ENCODE peak calls at places on chromosome 2, in four cellular contexts. F is right cardiac atrium, C is hepatocyte, A is prostate gland. Q is an unnamed sample.

GRCh38 chr2:206480161-206480560 is 36.8 kb downstream of the ADAM23 start:
- DNase-seq in F (no peak), C (no peak), A (no peak), Q (no peak)

GRCh38 chr2:64092502-64092901 is 51.7 kb downstream of the PELI1 start:
- DNase-seq in F (no peak), C (no peak), A (no peak), Q (no peak)

GRCh38 chr2:48219555-48220436 is 310.2 kb upstream of the STON1 start:
- DNase-seq in F (no peak), C (peak; percentile 24), A (no peak), Q (no peak)

GRCh38 chr2:100936972-100937542 is 65.0 kb upstream of the RPL31 start:
- DNase-seq in F (no peak), C (no peak), A (no peak), Q (no peak)

GRCh38 chr2:161245671-161246070 is 62.6 kb upstream of the PSMD14 start:
- DNase-seq in F (no peak), C (no peak), A (no peak), Q (no peak)

GRCh38 chr2:38037757-38038615 is 38.0 kb downstream of the CYP1B1 start:
- DNase-seq in F (peak; percentile 54), C (peak; percentile 21), A (peak; percentile 14), Q (no peak)

GRCh38 chr2:151827564-151828142 is 568 bp downstream of the ARL5A start:
- DNase-seq in F (no peak), C (peak; percentile 43), A (peak; percentile 22), Q (peak; percentile 52)

GRCh38 chr2:214203744-214204289 is 207.0 kb upstream of the VWC2L start:
- DNase-seq in F (no peak), C (no peak), A (no peak), Q (no peak)

GRCh38 chr2:84865181-84865783 is 15.6 kb downstream of the TRABD2A start:
- DNase-seq in F (no peak), C (no peak), A (no peak), Q (no peak)

GRCh38 chr2:164967781-164968228 is 12.5 kb upstream of the SLC38A11 start:
- DNase-seq in F (no peak), C (peak; percentile 64), A (peak; percentile 88), Q (no peak)

GRCh38 chr2:43114210-43114609 is 112.2 kb downstream of the ZFP36L2 start:
- DNase-seq in F (no peak), C (no peak), A (no peak), Q (no peak)

GRCh38 chr2:240886678-240887574 is 9.0 kb downstream of the MAB21L4 start:
- DNase-seq in F (no peak), C (no peak), A (no peak), Q (no peak)

GRCh38 chr2:17851731-17852585 is 26.5 kb upstream of the KCNS3 start:
- DNase-seq in F (peak; percentile 36), C (peak; percentile 78), A (peak; percentile 38), Q (peak; percentile 49)

GRCh38 chr2:204850576-204850975 is 305.3 kb downstream of the PARD3B start:
- DNase-seq in F (no peak), C (no peak), A (no peak), Q (no peak)

GRCh38 chr2:7309567-7309966 is 392.4 kb downstream of the RNF144A start:
- DNase-seq in F (no peak), C (no peak), A (no peak), Q (no peak)

GRCh38 chr2:218265626-218266025 is 4.3 kb downstream of the AAMP start:
- DNase-seq in F (no peak), C (no peak), A (no peak), Q (no peak)

GRCh38 chr2:147214900-147215299 is 629.9 kb upstream of the ACVR2A start:
- DNase-seq in F (no peak), C (no peak), A (no peak), Q (no peak)

GRCh38 chr2:215870986-215871385 is 142.4 kb downstream of the MREG start:
- DNase-seq in F (no peak), C (no peak), A (no peak), Q (no peak)

GRCh38 chr2:240351826-240352426 is 83.5 kb upstream of the GPC1 start:
- DNase-seq in F (no peak), C (no peak), A (no peak), Q (no peak)

GRCh38 chr2:204108301-204108700 is 171.7 kb downstream of the ICOS start:
- DNase-seq in F (no peak), C (peak; percentile 53), A (no peak), Q (no peak)

GRCh38 chr2:79210274-79210917 is 50.8 kb upstream of the REG3A start:
- DNase-seq in F (no peak), C (no peak), A (no peak), Q (no peak)

GRCh38 chr2:126976721-126977328 is 78.1 kb downstream of the TEX51 start:
- DNase-seq in F (no peak), C (no peak), A (no peak), Q (no peak)

GRCh38 chr2:192196451-192197194 is 1.9 kb upstream of the TMEFF2 start:
- DNase-seq in F (no peak), C (no peak), A (no peak), Q (no peak)

GRCh38 chr2:159605441-159606178 is 10.7 kb downstream of the BAZ2B start:
- DNase-seq in F (no peak), C (no peak), A (no peak), Q (no peak)

GRCh38 chr2:38376346-38376682 is 759 bp downstream of the ATL2 start:
- DNase-seq in F (no peak), C (peak; percentile 78), A (peak; percentile 61), Q (peak; percentile 72)

GRCh38 chr2:158325031-158325781 is 131.3 kb downstream of the CCDC148 start:
- DNase-seq in F (no peak), C (no peak), A (no peak), Q (no peak)

GRCh38 chr2:8447610-8448221 is 234.1 kb upstream of the ID2 start:
- DNase-seq in F (no peak), C (no peak), A (no peak), Q (no peak)

GRCh38 chr2:192546566-192546965 is 351.8 kb upstream of the TMEFF2 start:
- DNase-seq in F (no peak), C (no peak), A (no peak), Q (no peak)

GRCh38 chr2:237432484-237433092 is 18.6 kb upstream of the COL6A3 start:
- DNase-seq in F (peak; percentile 52), C (no peak), A (no peak), Q (no peak)

GRCh38 chr2:230326453-230327417 is at the start of gene SP140L:
- DNase-seq in F (peak; percentile 77), C (peak; percentile 72), A (peak; percentile 38), Q (peak; percentile 87)

GRCh38 chr2:140997997-140998396 is 1132.8 kb downstream of the LRP1B start:
- DNase-seq in F (no peak), C (no peak), A (no peak), Q (no peak)

GRCh38 chr2:236972491-236973379 is 113.0 kb upstream of the COPS8 start:
- DNase-seq in F (peak; percentile 68), C (peak; percentile 91), A (no peak), Q (peak; percentile 54)

GRCh38 chr2:105455488-105455991 is 56.7 kb upstream of the FHL2 start:
- DNase-seq in F (no peak), C (peak; percentile 64), A (peak; percentile 90), Q (peak; percentile 76)

GRCh38 chr2:240520143-240520973 is 37.4 kb downstream of the ANKMY1 start:
- DNase-seq in F (no peak), C (no peak), A (no peak), Q (no peak)

GRCh38 chr2:136891100-136891499 is 125.8 kb downstream of the THSD7B start:
- DNase-seq in F (no peak), C (no peak), A (no peak), Q (no peak)

GRCh38 chr2:188610827-188611226 is 319.2 kb downstream of the GULP1 start:
- DNase-seq in F (no peak), C (peak; percentile 5), A (no peak), Q (no peak)

GRCh38 chr2:222671259-222672067 is at the start of gene MOGAT1:
- DNase-seq in F (peak; percentile 47), C (peak; percentile 48), A (no peak), Q (peak; percentile 45)

DNA sequence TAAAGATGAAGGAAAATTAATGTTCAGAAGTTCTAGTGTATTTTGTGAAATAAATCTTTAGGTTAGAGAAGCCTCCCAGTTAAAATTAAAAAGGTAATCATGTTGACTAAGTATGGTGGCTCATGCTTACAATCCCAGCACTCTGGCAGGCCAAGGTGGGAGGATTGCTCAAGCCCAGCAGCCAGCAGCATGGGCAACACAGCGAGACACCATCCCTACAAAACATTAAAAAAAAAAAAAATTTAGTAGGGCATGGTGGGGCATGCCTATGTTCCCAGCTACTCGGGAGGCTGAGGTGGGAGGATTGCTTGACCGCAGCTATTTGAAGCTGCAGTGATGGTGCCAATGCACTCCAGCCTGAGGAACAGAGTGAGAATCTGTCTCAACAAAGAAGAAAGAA is 17.9 kb downstream of the XPO1 start:
- DNase-seq in F (no peak), C (no peak), A (no peak), Q (no peak)
- H3K9me3 ChIP-seq in F (no peaks in the 10 kb centered on the region), C (no peaks in the 10 kb centered on the region), A (no peaks in the 10 kb centered on the region), Q (no peaks in the 10 kb centered on the region)

GRCh38 chr2:201259216-201259615 is 1.1 kb upstream of the CASP8 start:
- DNase-seq in F (no peak), C (no peak), A (no peak), Q (peak; percentile 22)
- H3K27ac ChIP-seq in F (no peak overlapping the region), C (peak overlapping the region; percentile 94), A (no peak overlapping the region), Q (peak overlapping the region; percentile 93)

DNA sequence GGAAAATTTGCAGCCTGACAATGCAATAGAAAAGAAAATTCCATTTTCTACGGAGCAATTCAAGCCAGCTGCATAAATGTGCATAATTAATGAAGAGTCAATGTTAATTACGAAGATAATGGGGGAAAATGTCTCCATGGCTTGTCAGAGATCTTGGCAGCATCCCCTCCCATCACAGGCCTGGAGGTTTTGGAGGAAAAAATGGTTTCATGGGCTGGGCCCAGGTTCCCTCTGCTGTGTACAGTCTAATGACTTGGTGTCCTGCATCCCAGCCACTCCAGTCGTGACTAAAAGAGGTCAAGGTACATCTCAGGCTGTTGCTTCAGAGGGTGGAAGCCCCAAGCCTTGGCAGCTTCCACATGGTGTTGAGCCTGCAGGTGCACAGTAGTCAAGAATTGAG is 779.7 kb downstream of the DCDC2C start:
- DNase-seq in F (no peak), C (no peak), A (no peak), Q (no peak)
- H3K9me3 ChIP-seq in F (no peaks in the 10 kb centered on the region), C (no peaks in the 10 kb centered on the region), A (no peaks in the 10 kb centered on the region), Q (no peaks in the 10 kb centered on the region)

GRCh38 chr2:40178171-40178778 is 273.6 kb downstream of the SLC8A1 start:
- DNase-seq in F (no peak), C (no peak), A (no peak), Q (no peak)
- H3K27ac ChIP-seq in F (no peak overlapping the region), C (no peak overlapping the region), A (no peak overlapping the region), Q (no peak overlapping the region)

DNA sequence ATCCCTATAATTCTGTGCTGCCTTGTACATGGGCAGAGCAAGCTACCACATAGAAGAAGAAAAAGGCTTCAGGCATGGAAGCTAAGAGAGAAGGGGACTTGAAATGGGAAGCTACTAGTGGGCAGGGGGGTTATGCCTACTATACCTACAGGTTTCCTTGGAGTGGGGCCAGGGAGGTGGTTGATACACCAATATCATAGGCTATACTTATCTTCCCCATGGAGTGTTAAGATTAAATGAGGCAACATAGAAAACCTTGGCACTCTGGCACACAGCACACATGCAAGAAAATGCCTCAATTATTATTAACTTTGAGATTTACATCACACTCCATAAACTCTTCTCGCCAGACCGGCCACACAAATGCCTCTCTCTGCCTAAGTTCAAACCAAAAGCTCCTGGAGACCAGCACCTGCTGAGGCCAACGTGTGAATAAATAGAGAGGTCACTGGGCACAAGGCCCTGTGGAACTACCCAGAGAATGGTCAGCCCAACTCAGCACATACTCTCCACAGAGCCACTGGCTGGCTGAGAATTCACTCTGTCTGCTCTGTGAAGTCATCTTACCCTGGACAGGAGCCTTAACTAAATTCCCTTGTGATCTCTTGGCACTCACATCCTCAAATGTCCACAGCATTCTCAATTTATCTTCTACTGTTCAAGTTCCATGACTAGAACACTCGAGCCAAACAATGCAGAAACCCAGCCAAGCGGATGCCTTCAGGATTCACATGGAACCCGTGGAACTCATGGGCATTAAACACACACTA is 498.7 kb downstream of the BCL11A start:
- DNase-seq in F (peak; percentile 19), C (no peak), A (no peak), Q (no peak)
- H3K9me3 ChIP-seq in F (no peaks in the 10 kb centered on the region), C (no peaks in the 10 kb centered on the region), A (no peaks in the 10 kb centered on the region), Q (no peaks in the 10 kb centered on the region)